ENCODE peak calls at places on chromosomes 2 and 18, in six cellular contexts. F, Y, O, R, S and C are unnamed samples.

GRCh38 chr2:40421643-40422297 is 30.1 kb downstream of the SLC8A1 start:
- DNase-seq in F (no peak), Y (no peak), O (no peak), R (no peak), S (no peak), C (no peak)

GRCh38 chr2:204691911-204692510 is 146.7 kb downstream of the PARD3B start:
- DNase-seq in F (peak; percentile 78), Y (no peak), O (peak; percentile 31), R (peak; percentile 72), S (peak; percentile 49), C (peak; percentile 58)

GRCh38 chr18:74284501-74285004 is 7.2 kb downstream of the CYB5A start:
- DNase-seq in F (no peak), Y (no peak), O (no peak), R (no peak), S (no peak), C (no peak)

GRCh38 chr2:62197017-62197586 is 1.2 kb downstream of the B3GNT2 start:
- DNase-seq in F (no peak), Y (peak; percentile 85), O (peak; percentile 44), R (peak; percentile 32), S (no peak), C (peak; percentile 30)

GRCh38 chr2:26645792-26646191 is 4.6 kb upstream of the CIB4 start:
- DNase-seq in F (no peak), Y (no peak), O (no peak), R (no peak), S (no peak), C (no peak)

GRCh38 chr2:97868986-97869721 is 126.6 kb downstream of the TMEM131 start:
- DNase-seq in F (no peak), Y (no peak), O (no peak), R (no peak), S (no peak), C (no peak)

GRCh38 chr2:46530571-46530970 is 51.2 kb downstream of the TMEM247 start:
- DNase-seq in F (no peak), Y (no peak), O (no peak), R (no peak), S (no peak), C (no peak)

GRCh38 chr2:33214857-33215256 is 261.6 kb upstream of the RASGRP3 start:
- DNase-seq in F (no peak), Y (no peak), O (no peak), R (no peak), S (no peak), C (no peak)

GRCh38 chr18:79988925-79989361 is 580 bp upstream of the TXNL4A start:
- DNase-seq in F (peak; percentile 17), Y (no peak), O (peak; percentile 41), R (peak; percentile 51), S (peak; percentile 40), C (peak; percentile 48)

GRCh38 chr2:119179951-119180350 is 21.4 kb upstream of the C1QL2 start:
- DNase-seq in F (no peak), Y (no peak), O (no peak), R (no peak), S (no peak), C (no peak)

GRCh38 chr2:1567556-1568344 is 154.5 kb downstream of the TPO start:
- DNase-seq in F (no peak), Y (no peak), O (no peak), R (no peak), S (no peak), C (no peak)

GRCh38 chr2:178819992-178820391 is 12.8 kb upstream of the TTN start:
- DNase-seq in F (no peak), Y (no peak), O (no peak), R (no peak), S (no peak), C (peak; percentile 7)

GRCh38 chr2:82796132-82796531 is 1662.9 kb downstream of the SUCLG1 start:
- DNase-seq in F (no peak), Y (no peak), O (no peak), R (no peak), S (no peak), C (no peak)

GRCh38 chr2:210768329-210768910 is 212.0 kb downstream of the CPS1 start:
- DNase-seq in F (no peak), Y (no peak), O (no peak), R (no peak), S (no peak), C (no peak)

GRCh38 chr2:237939251-237939650 is 27.6 kb upstream of the UBE2F start:
- DNase-seq in F (no peak), Y (no peak), O (no peak), R (no peak), S (no peak), C (no peak)

GRCh38 chr2:86625096-86625495 is 1.4 kb upstream of the RNF103 start:
- DNase-seq in F (no peak), Y (no peak), O (no peak), R (no peak), S (no peak), C (no peak)

GRCh38 chr2:106638043-106638442 is 150.9 kb downstream of the CD8B2 start:
- DNase-seq in F (no peak), Y (no peak), O (no peak), R (no peak), S (no peak), C (no peak)

GRCh38 chr2:79876430-79876829 is 363.6 kb downstream of the CTNNA2 start:
- DNase-seq in F (no peak), Y (no peak), O (no peak), R (peak; percentile 23), S (no peak), C (peak; percentile 5)

GRCh38 chr2:49861821-49862220 is 707.5 kb upstream of the FSHR start:
- DNase-seq in F (no peak), Y (no peak), O (no peak), R (no peak), S (no peak), C (no peak)

GRCh38 chr2:26249625-26250024 is 4.9 kb downstream of the HADHB start:
- DNase-seq in F (no peak), Y (no peak), O (no peak), R (no peak), S (no peak), C (no peak)

GRCh38 chr2:102069311-102069974 is 73.1 kb upstream of the IL1R1 start:
- DNase-seq in F (no peak), Y (no peak), O (no peak), R (no peak), S (no peak), C (no peak)

GRCh38 chr2:180799141-180799540 is 181.3 kb upstream of the UBE2E3 start:
- DNase-seq in F (no peak), Y (no peak), O (no peak), R (no peak), S (no peak), C (no peak)

GRCh38 chr2:173962583-173963110 is 2.5 kb downstream of the SP3 start:
- DNase-seq in F (no peak), Y (no peak), O (no peak), R (no peak), S (no peak), C (no peak)

GRCh38 chr2:162245737-162246136 is 2.5 kb upstream of the FAP start:
- DNase-seq in F (no peak), Y (no peak), O (no peak), R (no peak), S (no peak), C (no peak)

GRCh38 chr18:45663646-45664045 is 48.4 kb downstream of the SLC14A2 start:
- DNase-seq in F (no peak), Y (no peak), O (no peak), R (no peak), S (no peak), C (peak; percentile 60)

GRCh38 chr2:25309402-25309801 is 32.3 kb downstream of the DNMT3A start:
- DNase-seq in F (peak; percentile 43), Y (no peak), O (no peak), R (peak; percentile 48), S (peak; percentile 52), C (no peak)

GRCh38 chr2:72031346-72032115 is 116.1 kb downstream of the CYP26B1 start:
- DNase-seq in F (no peak), Y (no peak), O (no peak), R (no peak), S (peak; percentile 11), C (no peak)

GRCh38 chr18:13377496-13377895 is 158.9 kb downstream of the LDLRAD4 start:
- DNase-seq in F (no peak), Y (no peak), O (no peak), R (no peak), S (no peak), C (no peak)
- H3K27ac ChIP-seq in F (no peak overlapping the region), Y (no peak overlapping the region), O (no peak overlapping the region), R (no peak overlapping the region), S (no peak overlapping the region), C (no peak overlapping the region)

GRCh38 chr18:448116-448515 is 52.4 kb downstream of the COLEC12 start:
- DNase-seq in F (no peak), Y (no peak), O (no peak), R (no peak), S (no peak), C (no peak)

GRCh38 chr18:445090-445489 is 55.4 kb downstream of the COLEC12 start:
- DNase-seq in F (no peak), Y (no peak), O (no peak), R (no peak), S (no peak), C (no peak)

GRCh38 chr18:452801-453200 is 47.7 kb downstream of the COLEC12 start:
- DNase-seq in F (no peak), Y (no peak), O (no peak), R (no peak), S (no peak), C (no peak)

GRCh38 chr18:449374-449773 is 51.1 kb downstream of the COLEC12 start:
- DNase-seq in F (no peak), Y (peak; percentile 29), O (peak; percentile 22), R (peak; percentile 87), S (peak; percentile 74), C (no peak)

GRCh38 chr18:446941-447560 is 53.5 kb downstream of the COLEC12 start:
- DNase-seq in F (no peak), Y (no peak), O (no peak), R (no peak), S (no peak), C (no peak)
- TF ChIP-seq POLR2A in F (no peak), Y (no peak), O (no peak), R (no peak), S (no peak), C (no peak)

DNA sequence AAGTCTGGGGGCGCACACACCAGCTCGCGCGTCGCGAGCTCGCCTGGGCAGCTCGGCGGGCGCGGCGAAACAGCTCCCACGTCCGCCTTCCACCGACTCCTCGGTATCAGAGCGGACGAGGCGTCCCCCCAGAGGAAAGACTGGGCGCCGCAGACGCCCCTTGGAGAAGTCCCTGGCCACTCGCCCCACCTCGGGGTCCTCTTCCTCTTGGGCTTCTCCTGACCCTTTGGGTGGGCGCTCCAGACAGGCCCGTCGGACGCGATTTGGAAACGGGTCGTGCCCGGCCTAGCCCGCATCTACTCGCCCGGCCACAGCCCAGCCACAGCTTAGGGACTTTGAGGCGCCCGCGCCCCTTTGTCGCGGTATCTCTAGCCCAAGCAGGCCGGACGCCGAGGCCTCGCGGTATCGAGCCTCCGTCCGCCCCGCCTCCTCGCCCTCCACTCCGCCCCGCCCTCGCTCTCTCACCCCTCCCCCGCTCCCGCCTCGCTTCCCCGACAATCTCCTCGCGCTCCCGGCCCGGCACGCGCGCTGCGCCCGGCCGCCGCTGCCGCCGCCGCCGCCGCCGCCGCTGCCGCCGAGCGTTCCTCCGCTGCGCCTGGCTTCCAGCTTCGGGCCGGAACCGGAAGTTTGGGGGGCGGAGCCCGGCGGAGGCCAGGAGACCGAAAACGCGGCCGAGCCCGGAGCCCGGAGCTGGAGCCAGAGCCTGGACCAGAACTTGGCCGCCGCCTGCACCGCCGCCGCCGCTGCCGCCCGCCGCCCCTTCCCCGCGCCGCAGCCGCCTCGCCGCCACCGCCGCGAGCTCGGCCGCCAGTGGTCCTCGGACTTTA is 752 bp upstream of the ACVR2A start:
- DNase-seq in F (peak; percentile 90), Y (peak; percentile 98), O (peak; percentile 94), R (peak; percentile 92), S (peak; percentile 93), C (peak; percentile 95)
- TF ChIP-seq CTCF in F (peak; percentile 21), Y (peak; percentile 54), O (no peak), R (peak; percentile 35), S (no peak), C (peak; percentile 9)

GRCh38 chr2:12731701-12732280 is 15.1 kb downstream of the TRIB2 start:
- DNase-seq in F (no peak), Y (peak; percentile 56), O (no peak), R (no peak), S (no peak), C (no peak)
- H3K27ac ChIP-seq in F (peak overlapping the region; percentile 73), Y (peak overlapping the region; percentile 25), O (no peak overlapping the region), R (peak overlapping the region; percentile 48), S (peak overlapping the region; percentile 69), C (no peak overlapping the region)